ENCODE peak calls at places on chromosome 16, in four cellular contexts. O, I, D and J are unnamed samples. For H3K4me1, the result is how much of the 10 kb centered on the place peaks cover.

GRCh38 chr16:12625068-12625467 is 178.6 kb downstream of the CPPED1 start:
- DNase-seq in O (no peak), I (no peak), D (no peak), J (no peak)

GRCh38 chr16:85969591-85969990 is 70.6 kb downstream of the IRF8 start:
- DNase-seq in O (no peak), I (no peak), D (no peak), J (no peak)

GRCh38 chr16:23877107-23878070 is 41.6 kb downstream of the PRKCB start:
- DNase-seq in O (no peak), I (no peak), D (no peak), J (no peak)

GRCh38 chr16:47061204-47061603 is 82.5 kb downstream of the NETO2 start:
- DNase-seq in O (no peak), I (no peak), D (no peak), J (no peak)

GRCh38 chr16:68901910-68902309 is 58.6 kb downstream of the TANGO6 start:
- DNase-seq in O (no peak), I (no peak), D (no peak), J (no peak)

GRCh38 chr16:13923703-13924298 is 3.8 kb downstream of the ERCC4 start:
- DNase-seq in O (peak), I (peak), D (peak), J (no peak)

GRCh38 chr16:54335230-54335629 is 48.6 kb upstream of the IRX3 start:
- DNase-seq in O (no peak), I (no peak), D (no peak), J (no peak)

GRCh38 chr16:86285421-86285820 is 224.9 kb upstream of the FOXF1 start:
- DNase-seq in O (no peak), I (no peak), D (no peak), J (no peak)

GRCh38 chr16:54284931-54285413 is 1.6 kb downstream of the IRX3 start:
- DNase-seq in O (no peak), I (no peak), D (no peak), J (no peak)

GRCh38 chr16:54930034-54930938 is at the start of gene IRX5:
- DNase-seq in O (no peak), I (peak), D (peak), J (peak)

GRCh38 chr16:84907575-84907974 is 87.8 kb downstream of the CRISPLD2 start:
- DNase-seq in O (no peak), I (no peak), D (no peak), J (no peak)

GRCh38 chr16:35749253-35750141 is 2290.1 kb downstream of the TP53TG3F start:
- DNase-seq in O (no peak), I (no peak), D (no peak), J (no peak)

GRCh38 chr16:88764913-88765349 is 20.1 kb downstream of the PIEZO1 start:
- DNase-seq in O (no peak), I (no peak), D (no peak), J (no peak)

GRCh38 chr16:59573528-59574271 is 839.6 kb upstream of the GOT2 start:
- DNase-seq in O (no peak), I (no peak), D (no peak), J (no peak)

GRCh38 chr16:82533161-82533560 is 93.6 kb upstream of the CDH13 start:
- DNase-seq in O (peak), I (no peak), D (no peak), J (no peak)

GRCh38 chr16:88640520-88641247 is 2.3 kb downstream of the IL17C start:
- DNase-seq in O (no peak), I (no peak), D (no peak), J (no peak)

GRCh38 chr16:4511441-4512082 is 27.0 kb downstream of the CDIP1 start:
- DNase-seq in O (peak), I (no peak), D (peak), J (peak)

GRCh38 chr16:65314246-65315003 is 192.6 kb upstream of the CDH11 start:
- DNase-seq in O (no peak), I (no peak), D (no peak), J (no peak)

GRCh38 chr16:88469615-88470395 is 16.7 kb downstream of the ZFPM1 start:
- DNase-seq in O (no peak), I (no peak), D (no peak), J (no peak)

GRCh38 chr16:65281636-65282035 is 159.8 kb upstream of the CDH11 start:
- DNase-seq in O (no peak), I (no peak), D (no peak), J (no peak)

GRCh38 chr16:74577882-74578366 is 29.0 kb downstream of the GLG1 start:
- DNase-seq in O (no peak), I (peak), D (no peak), J (no peak)

GRCh38 chr16:4860727-4861342 is 13.6 kb downstream of the UBN1 start:
- DNase-seq in O (no peak), I (no peak), D (no peak), J (no peak)

GRCh38 chr16:62021295-62021694 is 14.9 kb downstream of the CDH8 start:
- DNase-seq in O (no peak), I (no peak), D (no peak), J (no peak)

GRCh38 chr16:28140788-28141618 is 70.8 kb downstream of the XPO6 start:
- DNase-seq in O (peak), I (no peak), D (no peak), J (no peak)

GRCh38 chr16:4111748-4112696 is 4.2 kb downstream of the ADCY9 start:
- DNase-seq in O (peak), I (no peak), D (no peak), J (no peak)

GRCh38 chr16:80092686-80093085 is 448.1 kb upstream of the DYNLRB2 start:
- DNase-seq in O (no peak), I (no peak), D (no peak), J (no peak)

GRCh38 chr16:78784773-78785172 is 685.3 kb downstream of the WWOX start:
- DNase-seq in O (no peak), I (no peak), D (no peak), J (no peak)

GRCh38 chr16:3023415-3023668 is 400 bp downstream of the HCFC1R1 start:
- DNase-seq in O (no peak), I (peak), D (peak), J (no peak)

GRCh38 chr16:4660454-4661007 is 32.8 kb upstream of the NUDT16L1 start:
- DNase-seq in O (peak), I (no peak), D (peak), J (no peak)

GRCh38 chr16:82651921-82652601 is 25.3 kb downstream of the CDH13 start:
- DNase-seq in O (no peak), I (no peak), D (no peak), J (no peak)

GRCh38 chr16:11404608-11405007 is 59.3 kb downstream of the RMI2 start:
- DNase-seq in O (no peak), I (no peak), D (no peak), J (no peak)

GRCh38 chr16:15482748-15483118 is 48.3 kb downstream of the BMERB1 start:
- DNase-seq in O (no peak), I (no peak), D (no peak), J (no peak)

DNA sequence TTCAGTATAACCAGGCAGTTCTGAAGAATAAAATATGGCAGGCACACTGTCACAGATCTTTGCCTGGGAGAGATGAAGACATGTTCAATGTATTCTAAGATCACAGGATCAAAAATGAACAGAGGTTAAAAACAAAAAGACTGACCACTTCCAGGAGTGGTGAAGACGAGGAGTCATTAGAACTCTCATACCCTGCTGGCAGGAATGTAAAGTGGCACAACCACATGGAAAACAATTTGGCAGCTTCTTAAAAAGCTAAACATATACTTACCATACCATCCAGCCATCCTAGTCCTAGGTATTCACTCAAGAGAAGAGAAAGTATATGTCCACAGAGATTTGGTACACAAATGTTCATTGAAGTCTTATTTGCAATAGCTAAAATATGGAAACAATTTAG is 406.3 kb downstream of the NPIPA8 start:
- DNase-seq in O (no peak), I (no peak), D (no peak), J (no peak)
- H3K4me1 ChIP-seq in O (under half), I (under half), D (under half), J (under half)

GRCh38 chr16:30457256-30457655 is 11.6 kb upstream of the SEPHS2 start:
- DNase-seq in O (no peak), I (no peak), D (no peak), J (no peak)

GRCh38 chr16:30459456-30459855 is 13.1 kb upstream of the ITGAL start:
- DNase-seq in O (no peak), I (no peak), D (no peak), J (no peak)

GRCh38 chr16:30457743-30458560 is 12.3 kb upstream of the SEPHS2 start:
- DNase-seq in O (no peak), I (no peak), D (no peak), J (no peak)

GRCh38 chr16:30456302-30456701 is 10.6 kb upstream of the SEPHS2 start:
- DNase-seq in O (no peak), I (no peak), D (no peak), J (no peak)

GRCh38 chr16:30458561-30459394 is 13.1 kb upstream of the SEPHS2 start:
- DNase-seq in O (peak), I (no peak), D (no peak), J (no peak)
- TF ChIP-seq FOSL1 in O (no peak), I (no peak), D (no peak), J (no peak)

GRCh38 chr16:66309-67182 is 5.9 kb downstream of the RHBDF1 start:
- DNase-seq in O (no peak), I (no peak), D (no peak), J (no peak)
- H3K4me1 ChIP-seq in O (half or more), I (under half), D (under half), J (under half)

DNA sequence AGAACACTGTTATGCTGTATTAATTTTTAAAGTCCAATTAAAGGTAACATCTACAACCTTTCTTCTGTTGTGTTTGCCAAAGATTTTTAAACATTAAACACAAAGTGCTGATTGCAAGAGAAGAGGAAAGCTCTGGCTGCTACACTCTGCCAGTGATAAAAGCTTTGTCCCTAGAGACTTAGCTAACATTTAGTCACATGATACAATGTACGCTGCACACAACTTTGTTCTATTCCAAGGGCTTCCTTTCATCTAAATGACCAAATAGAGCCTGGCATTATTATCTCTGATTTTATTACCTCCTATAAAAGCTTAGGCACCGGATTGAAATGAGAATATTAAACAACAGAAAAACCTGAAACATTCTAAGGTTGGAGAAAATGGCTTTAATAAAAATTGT is 388.7 kb upstream of the PMFBP1 start:
- DNase-seq in O (peak), I (no peak), D (no peak), J (no peak)
- TF ChIP-seq FOSL1 in O (no peak), I (no peak), D (no peak), J (no peak)

GRCh38 chr16:67804853-67805542 is 1.4 kb downstream of the RANBP10 start:
- DNase-seq in O (peak), I (no peak), D (no peak), J (no peak)
- H3K4me1 ChIP-seq in O (under half), I (under half), D (under half), J (under half)

GRCh38 chr16:57997528-57998265 is 2.8 kb downstream of the ZNF319 start:
- DNase-seq in O (no peak), I (no peak), D (no peak), J (no peak)
- TF ChIP-seq FOSL1 in O (no peak), I (no peak), D (no peak), J (no peak)